ENCODE peak calls at places on chromosomes 13 and 19, in four cellular contexts. J, D, V and B are unnamed samples.

GRCh38 chr13:34040863-34041262 is 222.9 kb downstream of the RFC3 start:
- DNase-seq in J (no peak), D (no peak), V (no peak), B (no peak)

GRCh38 chr13:47408546-47409319 is 511.9 kb upstream of the HTR2A start:
- DNase-seq in J (no peak), D (no peak), V (no peak), B (no peak)

GRCh38 chr19:40689339-40690049 is 957 bp downstream of the NUMBL start:
- DNase-seq in J (no peak), D (no peak), V (peak), B (no peak)

GRCh38 chr13:74226791-74227475 is 92.7 kb upstream of the KLF12 start:
- DNase-seq in J (no peak), D (no peak), V (no peak), B (no peak)

GRCh38 chr13:97068146-97068545 is 73.9 kb upstream of the OXGR1 start:
- DNase-seq in J (no peak), D (no peak), V (no peak), B (no peak)

GRCh38 chr13:38582133-38582532 is 104.7 kb upstream of the FREM2 start:
- DNase-seq in J (no peak), D (no peak), V (no peak), B (no peak)

GRCh38 chr19:33005440-33005839 is 33.4 kb downstream of the FAAP24 start:
- DNase-seq in J (no peak), D (no peak), V (no peak), B (no peak)

GRCh38 chr19:10543420-10544241 is at the start of gene ATG4D:
- DNase-seq in J (peak), D (peak), V (peak), B (no peak)

GRCh38 chr13:61810065-61810464 is 394.4 kb upstream of the PCDH20 start:
- DNase-seq in J (no peak), D (no peak), V (no peak), B (no peak)

GRCh38 chr19:47107201-47107952 is 6.2 kb downstream of the ZC3H4 start:
- DNase-seq in J (peak), D (peak), V (no peak), B (no peak)

GRCh38 chr19:45809643-45810159 is 5.4 kb downstream of the RSPH6A start:
- DNase-seq in J (no peak), D (no peak), V (no peak), B (no peak)

GRCh38 chr13:33108620-33109019 is 92.4 kb downstream of the KL start:
- DNase-seq in J (no peak), D (no peak), V (no peak), B (no peak)

GRCh38 chr19:20247016-20247683 is 80.1 kb downstream of the ZNF486 start:
- DNase-seq in J (peak), D (peak), V (no peak), B (no peak)
- TF ChIP-seq CTCF in J (no peak), D (peak), V (no peak), B (no peak)

GRCh38 chr19:19139876-19140229 is 1.6 kb upstream of the TMEM161A start:
- DNase-seq in J (no peak), D (no peak), V (no peak), B (no peak)
- TF ChIP-seq CTCF in J (no peak), D (peak), V (no peak), B (peak)

GRCh38 chr19:3057275-3057714 is 5.0 kb downstream of the TLE5 start:
- DNase-seq in J (peak), D (no peak), V (peak), B (no peak)
- TF ChIP-seq CTCF in J (no peak), D (no peak), V (peak), B (no peak)

GRCh38 chr13:80036845-80037504 is 304.0 kb downstream of the SPRY2 start:
- DNase-seq in J (no peak), D (no peak), V (no peak), B (peak)
- TF ChIP-seq CTCF in J (no peak), D (no peak), V (no peak), B (no peak)